ENCODE peak calls at places on chromosomes 13 and 19, in nine cellular contexts. One of them, this sample, is unnamed.

GRCh38 chr13:32403108-32403507 is 24.8 kb downstream of the N4BP2L1 start:
- DNase-seq in body of pancreas: no peak
- DNase-seq in astrocyte: no peak
- DNase-seq in dorsolateral prefrontal cortex: no peak
- DNase-seq in SHP77: no peak
- DNase-seq in GM13976: no peak
- DNase-seq in T1000: no peak
- DNase-seq in natural killer cell treated with Interleukin-12 subunit alpha and Interleukin-12 subunit beta and Interleukin-15 and Interleukin-18, amount 100 ng/mL, for 72 hours: no peak
- DNase-seq in AG08396: no peak
- DNase-seq in this sample: no peak

GRCh38 chr13:51928231-51928630 is 66.5 kb downstream of the CCDC70 start:
- DNase-seq in body of pancreas: no peak
- DNase-seq in astrocyte: no peak
- DNase-seq in dorsolateral prefrontal cortex: no peak
- DNase-seq in SHP77: peak; percentile 50
- DNase-seq in GM13976: no peak
- DNase-seq in T1000: no peak
- DNase-seq in natural killer cell treated with Interleukin-12 subunit alpha and Interleukin-12 subunit beta and Interleukin-15 and Interleukin-18, amount 100 ng/mL, for 72 hours: no peak
- DNase-seq in AG08396: no peak
- DNase-seq in this sample: no peak

GRCh38 chr19:19461671-19462622 is 53.4 kb downstream of the TSSK6 start:
- DNase-seq in body of pancreas: peak; percentile 87
- DNase-seq in astrocyte: peak; percentile 27
- DNase-seq in dorsolateral prefrontal cortex: no peak
- DNase-seq in SHP77: peak; percentile 95
- DNase-seq in GM13976: no peak
- DNase-seq in T1000: no peak
- DNase-seq in natural killer cell treated with Interleukin-12 subunit alpha and Interleukin-12 subunit beta and Interleukin-15 and Interleukin-18, amount 100 ng/mL, for 72 hours: peak; percentile 64
- DNase-seq in AG08396: peak; percentile 61
- DNase-seq in this sample: peak; percentile 40

GRCh38 chr13:32426981-32427851 is 714 bp downstream of the N4BP2L1 start:
- DNase-seq in body of pancreas: peak; percentile 82
- DNase-seq in astrocyte: no peak
- DNase-seq in dorsolateral prefrontal cortex: no peak
- DNase-seq in SHP77: peak; percentile 44
- DNase-seq in GM13976: peak; percentile 63
- DNase-seq in T1000: no peak
- DNase-seq in natural killer cell treated with Interleukin-12 subunit alpha and Interleukin-12 subunit beta and Interleukin-15 and Interleukin-18, amount 100 ng/mL, for 72 hours: peak; percentile 82
- DNase-seq in AG08396: peak; percentile 61
- DNase-seq in this sample: peak; percentile 13

GRCh38 chr13:26538363-26539317 is 18.8 kb upstream of the WASF3 start:
- DNase-seq in body of pancreas: no peak
- DNase-seq in astrocyte: no peak
- DNase-seq in dorsolateral prefrontal cortex: no peak
- DNase-seq in SHP77: no peak
- DNase-seq in GM13976: no peak
- DNase-seq in T1000: no peak
- DNase-seq in natural killer cell treated with Interleukin-12 subunit alpha and Interleukin-12 subunit beta and Interleukin-15 and Interleukin-18, amount 100 ng/mL, for 72 hours: no peak
- DNase-seq in AG08396: no peak
- DNase-seq in this sample: peak; percentile 11

GRCh38 chr19:5539431-5539833 is 28.3 kb downstream of the TINCR start:
- DNase-seq in body of pancreas: no peak
- DNase-seq in astrocyte: no peak
- DNase-seq in dorsolateral prefrontal cortex: peak; percentile 36
- DNase-seq in SHP77: no peak
- DNase-seq in GM13976: no peak
- DNase-seq in T1000: no peak
- DNase-seq in natural killer cell treated with Interleukin-12 subunit alpha and Interleukin-12 subunit beta and Interleukin-15 and Interleukin-18, amount 100 ng/mL, for 72 hours: no peak
- DNase-seq in AG08396: no peak
- DNase-seq in this sample: no peak

GRCh38 chr19:33794578-33795369 is 1.9 kb upstream of the KCTD15 start:
- DNase-seq in body of pancreas: no peak
- DNase-seq in astrocyte: no peak
- DNase-seq in dorsolateral prefrontal cortex: no peak
- DNase-seq in SHP77: no peak
- DNase-seq in GM13976: no peak
- DNase-seq in T1000: no peak
- DNase-seq in natural killer cell treated with Interleukin-12 subunit alpha and Interleukin-12 subunit beta and Interleukin-15 and Interleukin-18, amount 100 ng/mL, for 72 hours: no peak
- DNase-seq in AG08396: peak; percentile 38
- DNase-seq in this sample: peak; percentile 55

GRCh38 chr13:77832339-77833100 is 86.1 kb downstream of the EDNRB start:
- DNase-seq in body of pancreas: no peak
- DNase-seq in astrocyte: peak; percentile 26
- DNase-seq in dorsolateral prefrontal cortex: no peak
- DNase-seq in SHP77: no peak
- DNase-seq in GM13976: no peak
- DNase-seq in T1000: no peak
- DNase-seq in natural killer cell treated with Interleukin-12 subunit alpha and Interleukin-12 subunit beta and Interleukin-15 and Interleukin-18, amount 100 ng/mL, for 72 hours: no peak
- DNase-seq in AG08396: no peak
- DNase-seq in this sample: peak; percentile 71

GRCh38 chr13:112711528-112712265 is 21.9 kb downstream of the ATP11A start:
- DNase-seq in body of pancreas: peak; percentile 71
- DNase-seq in astrocyte: peak; percentile 97
- DNase-seq in dorsolateral prefrontal cortex: no peak
- DNase-seq in SHP77: peak; percentile 74
- DNase-seq in GM13976: peak; percentile 76
- DNase-seq in T1000: peak; percentile 90
- DNase-seq in natural killer cell treated with Interleukin-12 subunit alpha and Interleukin-12 subunit beta and Interleukin-15 and Interleukin-18, amount 100 ng/mL, for 72 hours: peak; percentile 51
- DNase-seq in AG08396: peak; percentile 95
- DNase-seq in this sample: peak; percentile 99

GRCh38 chr13:48634631-48635030 is 19.1 kb upstream of the CYSLTR2 start:
- DNase-seq in body of pancreas: no peak
- DNase-seq in astrocyte: no peak
- DNase-seq in dorsolateral prefrontal cortex: no peak
- DNase-seq in SHP77: no peak
- DNase-seq in GM13976: no peak
- DNase-seq in T1000: no peak
- DNase-seq in natural killer cell treated with Interleukin-12 subunit alpha and Interleukin-12 subunit beta and Interleukin-15 and Interleukin-18, amount 100 ng/mL, for 72 hours: no peak
- DNase-seq in AG08396: no peak
- DNase-seq in this sample: no peak

GRCh38 chr19:18273566-18274302 is 518 bp downstream of the IQCN start:
- DNase-seq in body of pancreas: no peak
- DNase-seq in astrocyte: no peak
- DNase-seq in dorsolateral prefrontal cortex: no peak
- DNase-seq in SHP77: no peak
- DNase-seq in GM13976: no peak
- DNase-seq in T1000: no peak
- DNase-seq in natural killer cell treated with Interleukin-12 subunit alpha and Interleukin-12 subunit beta and Interleukin-15 and Interleukin-18, amount 100 ng/mL, for 72 hours: no peak
- DNase-seq in AG08396: no peak
- DNase-seq in this sample: no peak

GRCh38 chr19:12800873-12801465 is 631 bp downstream of the PRDX2 start:
- DNase-seq in body of pancreas: peak; percentile 60
- DNase-seq in astrocyte: no peak
- DNase-seq in dorsolateral prefrontal cortex: no peak
- DNase-seq in SHP77: no peak
- DNase-seq in GM13976: no peak
- DNase-seq in T1000: no peak
- DNase-seq in natural killer cell treated with Interleukin-12 subunit alpha and Interleukin-12 subunit beta and Interleukin-15 and Interleukin-18, amount 100 ng/mL, for 72 hours: no peak
- DNase-seq in AG08396: peak; percentile 34
- DNase-seq in this sample: no peak

GRCh38 chr13:99215466-99215865 is 14.8 kb downstream of the UBAC2 start:
- DNase-seq in body of pancreas: no peak
- DNase-seq in astrocyte: no peak
- DNase-seq in dorsolateral prefrontal cortex: no peak
- DNase-seq in SHP77: no peak
- DNase-seq in GM13976: no peak
- DNase-seq in T1000: no peak
- DNase-seq in natural killer cell treated with Interleukin-12 subunit alpha and Interleukin-12 subunit beta and Interleukin-15 and Interleukin-18, amount 100 ng/mL, for 72 hours: no peak
- DNase-seq in AG08396: no peak
- DNase-seq in this sample: no peak

GRCh38 chr13:97460004-97460756 is 26.2 kb downstream of the RAP2A start:
- DNase-seq in body of pancreas: no peak
- DNase-seq in astrocyte: no peak
- DNase-seq in dorsolateral prefrontal cortex: no peak
- DNase-seq in SHP77: no peak
- DNase-seq in GM13976: peak; percentile 46
- DNase-seq in T1000: no peak
- DNase-seq in natural killer cell treated with Interleukin-12 subunit alpha and Interleukin-12 subunit beta and Interleukin-15 and Interleukin-18, amount 100 ng/mL, for 72 hours: no peak
- DNase-seq in AG08396: no peak
- DNase-seq in this sample: peak; percentile 72

GRCh38 chr13:98978280-98978679 is 416 bp upstream of the DOCK9 start:
- DNase-seq in body of pancreas: no peak
- DNase-seq in astrocyte: peak; percentile 97
- DNase-seq in dorsolateral prefrontal cortex: no peak
- DNase-seq in SHP77: no peak
- DNase-seq in GM13976: no peak
- DNase-seq in T1000: no peak
- DNase-seq in natural killer cell treated with Interleukin-12 subunit alpha and Interleukin-12 subunit beta and Interleukin-15 and Interleukin-18, amount 100 ng/mL, for 72 hours: no peak
- DNase-seq in AG08396: peak; percentile 58
- DNase-seq in this sample: peak; percentile 62

GRCh38 chr13:34638897-34639296 is 303.2 kb upstream of the NBEA start:
- DNase-seq in body of pancreas: no peak
- DNase-seq in astrocyte: no peak
- DNase-seq in dorsolateral prefrontal cortex: no peak
- DNase-seq in SHP77: no peak
- DNase-seq in GM13976: no peak
- DNase-seq in T1000: no peak
- DNase-seq in natural killer cell treated with Interleukin-12 subunit alpha and Interleukin-12 subunit beta and Interleukin-15 and Interleukin-18, amount 100 ng/mL, for 72 hours: no peak
- DNase-seq in AG08396: no peak
- DNase-seq in this sample: no peak

GRCh38 chr19:39325778-39326680 is 5.4 kb upstream of the LRFN1 start:
- DNase-seq in body of pancreas: no peak
- DNase-seq in astrocyte: no peak
- DNase-seq in dorsolateral prefrontal cortex: no peak
- DNase-seq in SHP77: no peak
- DNase-seq in GM13976: no peak
- DNase-seq in T1000: no peak
- DNase-seq in natural killer cell treated with Interleukin-12 subunit alpha and Interleukin-12 subunit beta and Interleukin-15 and Interleukin-18, amount 100 ng/mL, for 72 hours: no peak
- DNase-seq in AG08396: no peak
- DNase-seq in this sample: no peak

GRCh38 chr19:39805120-39805519 is 26.5 kb downstream of the LEUTX start:
- DNase-seq in body of pancreas: no peak
- DNase-seq in astrocyte: no peak
- DNase-seq in dorsolateral prefrontal cortex: no peak
- DNase-seq in SHP77: peak; percentile 44
- DNase-seq in GM13976: no peak
- DNase-seq in T1000: no peak
- DNase-seq in natural killer cell treated with Interleukin-12 subunit alpha and Interleukin-12 subunit beta and Interleukin-15 and Interleukin-18, amount 100 ng/mL, for 72 hours: no peak
- DNase-seq in AG08396: no peak
- DNase-seq in this sample: peak; percentile 2

GRCh38 chr13:23081246-23081645 is 99.5 kb upstream of the SGCG start:
- DNase-seq in body of pancreas: no peak
- DNase-seq in astrocyte: peak; percentile 39
- DNase-seq in dorsolateral prefrontal cortex: no peak
- DNase-seq in SHP77: no peak
- DNase-seq in GM13976: no peak
- DNase-seq in T1000: no peak
- DNase-seq in natural killer cell treated with Interleukin-12 subunit alpha and Interleukin-12 subunit beta and Interleukin-15 and Interleukin-18, amount 100 ng/mL, for 72 hours: no peak
- DNase-seq in AG08396: peak; percentile 63
- DNase-seq in this sample: no peak

GRCh38 chr13:34678154-34678553 is 263.9 kb upstream of the NBEA start:
- DNase-seq in body of pancreas: no peak
- DNase-seq in astrocyte: peak; percentile 48
- DNase-seq in dorsolateral prefrontal cortex: no peak
- DNase-seq in SHP77: no peak
- DNase-seq in GM13976: no peak
- DNase-seq in T1000: no peak
- DNase-seq in natural killer cell treated with Interleukin-12 subunit alpha and Interleukin-12 subunit beta and Interleukin-15 and Interleukin-18, amount 100 ng/mL, for 72 hours: no peak
- DNase-seq in AG08396: no peak
- DNase-seq in this sample: peak; percentile 2

GRCh38 chr13:111480976-111481375 is 160.5 kb downstream of the TEX29 start:
- DNase-seq in body of pancreas: peak; percentile 37
- DNase-seq in astrocyte: no peak
- DNase-seq in dorsolateral prefrontal cortex: no peak
- DNase-seq in SHP77: peak; percentile 100
- DNase-seq in GM13976: no peak
- DNase-seq in T1000: no peak
- DNase-seq in natural killer cell treated with Interleukin-12 subunit alpha and Interleukin-12 subunit beta and Interleukin-15 and Interleukin-18, amount 100 ng/mL, for 72 hours: no peak
- DNase-seq in AG08396: no peak
- DNase-seq in this sample: no peak

GRCh38 chr13:94192576-94192975 is 286.9 kb downstream of the DCT start:
- DNase-seq in body of pancreas: peak; percentile 28
- DNase-seq in astrocyte: no peak
- DNase-seq in dorsolateral prefrontal cortex: no peak
- DNase-seq in SHP77: peak; percentile 68
- DNase-seq in GM13976: peak; percentile 13
- DNase-seq in T1000: no peak
- DNase-seq in natural killer cell treated with Interleukin-12 subunit alpha and Interleukin-12 subunit beta and Interleukin-15 and Interleukin-18, amount 100 ng/mL, for 72 hours: no peak
- DNase-seq in AG08396: peak; percentile 18
- DNase-seq in this sample: peak; percentile 29

GRCh38 chr13:102845630-102846260 is at the start of gene ERCC5:
- DNase-seq in body of pancreas: peak; percentile 93
- DNase-seq in astrocyte: peak; percentile 95
- DNase-seq in dorsolateral prefrontal cortex: peak; percentile 88
- DNase-seq in SHP77: peak; percentile 98
- DNase-seq in GM13976: peak; percentile 83
- DNase-seq in T1000: peak; percentile 74
- DNase-seq in natural killer cell treated with Interleukin-12 subunit alpha and Interleukin-12 subunit beta and Interleukin-15 and Interleukin-18, amount 100 ng/mL, for 72 hours: peak; percentile 95
- DNase-seq in AG08396: peak; percentile 82
- DNase-seq in this sample: peak; percentile 96

GRCh38 chr19:57302020-57302465 is 18.2 kb upstream of the ZNF543 start:
- DNase-seq in body of pancreas: no peak
- DNase-seq in astrocyte: peak; percentile 83
- DNase-seq in dorsolateral prefrontal cortex: no peak
- DNase-seq in SHP77: no peak
- DNase-seq in GM13976: no peak
- DNase-seq in T1000: peak; percentile 89
- DNase-seq in natural killer cell treated with Interleukin-12 subunit alpha and Interleukin-12 subunit beta and Interleukin-15 and Interleukin-18, amount 100 ng/mL, for 72 hours: no peak
- DNase-seq in AG08396: peak; percentile 89
- DNase-seq in this sample: peak; percentile 98

GRCh38 chr13:46992383-46992952 is 95.6 kb upstream of the HTR2A start:
- DNase-seq in body of pancreas: no peak
- DNase-seq in astrocyte: no peak
- DNase-seq in dorsolateral prefrontal cortex: no peak
- DNase-seq in SHP77: no peak
- DNase-seq in GM13976: no peak
- DNase-seq in T1000: no peak
- DNase-seq in natural killer cell treated with Interleukin-12 subunit alpha and Interleukin-12 subunit beta and Interleukin-15 and Interleukin-18, amount 100 ng/mL, for 72 hours: no peak
- DNase-seq in AG08396: no peak
- DNase-seq in this sample: peak; percentile 11

GRCh38 chr19:47881757-47882156 is 4.4 kb downstream of the SULT2A1 start:
- DNase-seq in body of pancreas: no peak
- DNase-seq in astrocyte: no peak
- DNase-seq in dorsolateral prefrontal cortex: no peak
- DNase-seq in SHP77: no peak
- DNase-seq in GM13976: no peak
- DNase-seq in T1000: no peak
- DNase-seq in natural killer cell treated with Interleukin-12 subunit alpha and Interleukin-12 subunit beta and Interleukin-15 and Interleukin-18, amount 100 ng/mL, for 72 hours: no peak
- DNase-seq in AG08396: no peak
- DNase-seq in this sample: no peak

GRCh38 chr19:16386619-16387240 is 62.1 kb downstream of the KLF2 start:
- DNase-seq in body of pancreas: peak; percentile 54
- DNase-seq in astrocyte: peak; percentile 32
- DNase-seq in dorsolateral prefrontal cortex: peak; percentile 57
- DNase-seq in SHP77: peak; percentile 45
- DNase-seq in GM13976: peak; percentile 77
- DNase-seq in T1000: peak; percentile 11
- DNase-seq in natural killer cell treated with Interleukin-12 subunit alpha and Interleukin-12 subunit beta and Interleukin-15 and Interleukin-18, amount 100 ng/mL, for 72 hours: peak; percentile 62
- DNase-seq in AG08396: peak; percentile 83
- DNase-seq in this sample: peak; percentile 75

GRCh38 chr13:39417643-39418042 is 185.3 kb downstream of the LHFPL6 start:
- DNase-seq in body of pancreas: no peak
- DNase-seq in astrocyte: peak; percentile 80
- DNase-seq in dorsolateral prefrontal cortex: no peak
- DNase-seq in SHP77: no peak
- DNase-seq in GM13976: no peak
- DNase-seq in T1000: peak; percentile 8
- DNase-seq in natural killer cell treated with Interleukin-12 subunit alpha and Interleukin-12 subunit beta and Interleukin-15 and Interleukin-18, amount 100 ng/mL, for 72 hours: no peak
- DNase-seq in AG08396: peak; percentile 22
- DNase-seq in this sample: peak; percentile 57

GRCh38 chr13:33349996-33350826 is 64.7 kb upstream of the STARD13 start:
- DNase-seq in body of pancreas: peak; percentile 77
- DNase-seq in astrocyte: peak; percentile 22
- DNase-seq in dorsolateral prefrontal cortex: no peak
- DNase-seq in SHP77: no peak
- DNase-seq in GM13976: peak; percentile 45
- DNase-seq in T1000: peak; percentile 11
- DNase-seq in natural killer cell treated with Interleukin-12 subunit alpha and Interleukin-12 subunit beta and Interleukin-15 and Interleukin-18, amount 100 ng/mL, for 72 hours: no peak
- DNase-seq in AG08396: peak; percentile 68
- DNase-seq in this sample: peak; percentile 37

GRCh38 chr13:82501804-82502203 is 1380.5 kb downstream of the SLITRK1 start:
- DNase-seq in body of pancreas: no peak
- DNase-seq in astrocyte: no peak
- DNase-seq in dorsolateral prefrontal cortex: no peak
- DNase-seq in SHP77: no peak
- DNase-seq in GM13976: no peak
- DNase-seq in T1000: no peak
- DNase-seq in natural killer cell treated with Interleukin-12 subunit alpha and Interleukin-12 subunit beta and Interleukin-15 and Interleukin-18, amount 100 ng/mL, for 72 hours: no peak
- DNase-seq in AG08396: no peak
- DNase-seq in this sample: no peak

GRCh38 chr13:33764716-33765115 is 53.2 kb upstream of the RFC3 start:
- DNase-seq in body of pancreas: peak; percentile 52
- DNase-seq in astrocyte: no peak
- DNase-seq in dorsolateral prefrontal cortex: no peak
- DNase-seq in SHP77: no peak
- DNase-seq in GM13976: no peak
- DNase-seq in T1000: no peak
- DNase-seq in natural killer cell treated with Interleukin-12 subunit alpha and Interleukin-12 subunit beta and Interleukin-15 and Interleukin-18, amount 100 ng/mL, for 72 hours: no peak
- DNase-seq in AG08396: no peak
- DNase-seq in this sample: no peak

This sample was measured in fibroblast of the aortic adventitia.